ENCODE peak calls at places on chromosomes 5 and 9, in four cellular contexts. One of them, this sample, is unnamed.

GRCh38 chr9:16272766-16273165 is 597.7 kb downstream of the BNC2 start:
- DNase-seq in GM12878: no peak
- DNase-seq in A549: no peak
- DNase-seq in chondrocyte: no peak
- DNase-seq in this sample: no peak

GRCh38 chr9:17906841-17907779 is 328.2 kb downstream of the SH3GL2 start:
- DNase-seq in chondrocyte: peak
- DNase-seq in A549: no peak
- DNase-seq in GM12878: no peak
- DNase-seq in this sample: no peak

GRCh38 chr9:137042751-137043727 is 2.9 kb downstream of the NPDC1 start:
- DNase-seq in GM12878: no peak
- DNase-seq in chondrocyte: no peak
- DNase-seq in A549: no peak
- DNase-seq in this sample: no peak

GRCh38 chr5:171484460-171484899 is 65.0 kb downstream of the FGF18 start:
- DNase-seq in A549: peak
- DNase-seq in GM12878: no peak
- DNase-seq in chondrocyte: no peak
- DNase-seq in this sample: peak

GRCh38 chr9:80147866-80148265 is 576.1 kb downstream of the TLE4 start:
- DNase-seq in chondrocyte: no peak
- DNase-seq in GM12878: no peak
- DNase-seq in A549: no peak
- DNase-seq in this sample: no peak

GRCh38 chr5:36901856-36902255 is 25.3 kb downstream of the NIPBL start:
- DNase-seq in chondrocyte: no peak
- DNase-seq in GM12878: no peak
- DNase-seq in A549: no peak
- DNase-seq in this sample: no peak

GRCh38 chr9:123544007-123544827 is 188.2 kb downstream of the CRB2 start:
- DNase-seq in A549: peak
- DNase-seq in GM12878: no peak
- DNase-seq in chondrocyte: no peak
- DNase-seq in this sample: peak

GRCh38 chr9:107953556-107954158 is 464.1 kb upstream of the KLF4 start:
- DNase-seq in chondrocyte: no peak
- DNase-seq in A549: no peak
- DNase-seq in GM12878: no peak
- DNase-seq in this sample: no peak

GRCh38 chr5:65721050-65721774 is 697 bp downstream of the SGTB start:
- DNase-seq in A549: peak
- DNase-seq in chondrocyte: no peak
- DNase-seq in GM12878: no peak
- DNase-seq in this sample: peak

GRCh38 chr5:14742427-14743010 is 78.0 kb downstream of the OTULIN start:
- DNase-seq in GM12878: no peak
- DNase-seq in chondrocyte: no peak
- DNase-seq in A549: no peak
- DNase-seq in this sample: no peak

GRCh38 chr5:131361677-131362315 is 97.9 kb downstream of the CDC42SE2 start:
- DNase-seq in GM12878: no peak
- DNase-seq in A549: no peak
- DNase-seq in chondrocyte: no peak
- DNase-seq in this sample: no peak

GRCh38 chr5:10563132-10563939 is 534 bp upstream of the ANKRD33B start:
- DNase-seq in chondrocyte: no peak
- DNase-seq in GM12878: no peak
- DNase-seq in A549: peak
- DNase-seq in this sample: no peak

GRCh38 chr9:113523421-113524141 is 60.1 kb downstream of the RGS3 start:
- DNase-seq in A549: no peak
- DNase-seq in GM12878: peak
- DNase-seq in chondrocyte: no peak
- DNase-seq in this sample: peak

GRCh38 chr5:79850941-79851693 is 139.9 kb downstream of the MTX3 start:
- DNase-seq in GM12878: no peak
- DNase-seq in A549: no peak
- DNase-seq in chondrocyte: no peak
- DNase-seq in this sample: no peak

GRCh38 chr9:136729144-136729543 is 13.6 kb downstream of the LCN10 start:
- DNase-seq in A549: no peak
- DNase-seq in chondrocyte: no peak
- DNase-seq in GM12878: no peak
- DNase-seq in this sample: no peak

GRCh38 chr5:133970325-133970671 is 1.9 kb upstream of the C5orf15 start:
- DNase-seq in chondrocyte: no peak
- DNase-seq in GM12878: no peak
- DNase-seq in A549: no peak
- DNase-seq in this sample: no peak

GRCh38 chr5:54484219-54484894 is 28.9 kb downstream of the HSPB3 start:
- DNase-seq in GM12878: no peak
- DNase-seq in A549: no peak
- DNase-seq in chondrocyte: no peak
- DNase-seq in this sample: no peak

GRCh38 chr9:134410078-134410834 is 84.0 kb downstream of the RXRA start:
- DNase-seq in A549: no peak
- DNase-seq in GM12878: no peak
- DNase-seq in chondrocyte: no peak
- DNase-seq in this sample: no peak

GRCh38 chr9:134407123-134407779 is 81.0 kb downstream of the RXRA start:
- DNase-seq in A549: peak
- DNase-seq in GM12878: peak
- DNase-seq in chondrocyte: no peak
- DNase-seq in this sample: peak

GRCh38 chr9:134408939-134409737 is 82.9 kb downstream of the RXRA start:
- DNase-seq in GM12878: no peak
- DNase-seq in chondrocyte: no peak
- DNase-seq in A549: no peak
- DNase-seq in this sample: no peak

GRCh38 chr9:134406366-134407122 is 80.3 kb downstream of the RXRA start:
- DNase-seq in A549: peak
- DNase-seq in chondrocyte: no peak
- DNase-seq in GM12878: no peak
- DNase-seq in this sample: no peak

DNA sequence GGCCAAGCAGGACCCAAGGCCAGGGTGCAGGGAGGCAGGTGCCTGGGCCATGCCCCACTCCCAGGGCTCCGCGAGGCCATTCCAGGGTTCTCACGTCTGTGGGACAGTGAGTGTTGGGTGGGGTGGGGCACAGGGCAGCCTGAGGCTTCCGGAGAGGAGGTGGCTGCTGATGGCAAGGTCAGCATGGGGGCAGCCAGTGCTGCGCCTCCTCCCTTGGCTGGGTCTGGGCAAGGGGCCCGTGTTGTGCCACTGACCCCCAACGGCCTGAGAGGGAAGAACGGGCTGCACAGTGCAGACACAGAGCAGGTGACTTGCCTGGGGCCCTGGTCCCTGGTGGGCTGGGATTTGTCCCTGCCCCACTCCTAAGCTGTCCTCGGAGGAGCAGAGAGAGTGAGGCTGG is 82.1 kb downstream of the RXRA start:
- DNase-seq in GM12878: no peak
- DNase-seq in chondrocyte: no peak
- DNase-seq in A549: no peak
- DNase-seq in this sample: no peak
- TF ChIP-seq CTCF in GM12878: no peak
- TF ChIP-seq CTCF in chondrocyte: peak
- TF ChIP-seq CTCF in A549: no peak
- TF ChIP-seq CTCF in this sample: no peak

GRCh38 chr5:8840237-8840636 is 705.6 kb downstream of the SEMA5A start:
- DNase-seq in chondrocyte: no peak
- DNase-seq in A549: no peak
- DNase-seq in GM12878: no peak
- DNase-seq in this sample: no peak
- TF ChIP-seq CTCF in chondrocyte: no peak
- TF ChIP-seq CTCF in A549: no peak
- TF ChIP-seq CTCF in GM12878: no peak
- TF ChIP-seq CTCF in this sample: no peak

DNA sequence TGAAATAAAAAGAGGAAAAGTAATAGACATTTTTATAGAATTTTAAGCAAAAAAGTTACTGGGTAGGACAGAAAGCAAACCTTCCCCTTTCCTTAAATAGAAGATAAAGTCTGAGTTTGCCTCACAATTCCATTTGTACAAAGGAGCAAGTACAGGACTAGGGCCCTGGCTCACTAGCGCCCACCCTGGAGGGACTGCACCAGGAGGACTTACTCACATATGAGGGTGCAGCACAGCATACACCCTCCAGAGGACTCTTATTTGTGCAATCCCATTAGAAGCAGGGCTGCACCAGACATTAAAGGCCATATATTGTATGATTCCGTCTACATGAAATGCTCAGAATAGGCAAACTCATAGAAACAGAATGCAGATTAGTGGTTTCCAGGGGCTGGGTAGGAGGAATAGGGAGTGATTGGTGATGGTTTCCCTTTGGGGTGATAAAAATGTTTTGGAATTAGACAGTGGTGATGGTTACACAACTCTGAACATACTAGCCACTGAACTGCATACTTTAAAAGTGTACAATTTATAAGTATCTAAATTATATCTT is 4.5 kb downstream of the REEP5 start:
- DNase-seq in GM12878: no peak
- DNase-seq in chondrocyte: no peak
- DNase-seq in A549: no peak
- DNase-seq in this sample: no peak
- TF ChIP-seq CTCF in GM12878: peak
- TF ChIP-seq CTCF in chondrocyte: peak
- TF ChIP-seq CTCF in A549: no peak
- TF ChIP-seq CTCF in this sample: peak

GRCh38 chr5:33474004-33474403 is 33.2 kb downstream of the TARS1 start:
- DNase-seq in GM12878: no peak
- DNase-seq in chondrocyte: no peak
- DNase-seq in A549: no peak
- DNase-seq in this sample: no peak

GRCh38 chr5:33468811-33469435 is 28.2 kb downstream of the TARS1 start:
- DNase-seq in A549: no peak
- DNase-seq in chondrocyte: no peak
- DNase-seq in GM12878: no peak
- DNase-seq in this sample: no peak

GRCh38 chr5:33472805-33473409 is 32.1 kb downstream of the TARS1 start:
- DNase-seq in GM12878: no peak
- DNase-seq in A549: no peak
- DNase-seq in chondrocyte: no peak
- DNase-seq in this sample: no peak

GRCh38 chr5:33474931-33475499 is 34.2 kb downstream of the TARS1 start:
- DNase-seq in chondrocyte: no peak
- DNase-seq in A549: no peak
- DNase-seq in GM12878: no peak
- DNase-seq in this sample: no peak

GRCh38 chr5:33470544-33470943 is 29.8 kb downstream of the TARS1 start:
- DNase-seq in GM12878: no peak
- DNase-seq in A549: peak
- DNase-seq in chondrocyte: no peak
- DNase-seq in this sample: peak
- TF ChIP-seq CTCF in GM12878: no peak
- TF ChIP-seq CTCF in A549: peak
- TF ChIP-seq CTCF in chondrocyte: peak
- TF ChIP-seq CTCF in this sample: peak